ENCODE peak calls at places on chromosomes 12 and 14, in four cellular contexts. P, T, J and M are unnamed samples. For H3K4me1, the result is how much of the 10 kb centered on the place peaks cover.

GRCh38 chr12:27020761-27021160 is 1.6 kb upstream of the MED21 start:
- DNase-seq in P (no peak), T (no peak), J (no peak), M (no peak)

GRCh38 chr14:64878775-64879634 is 702 bp downstream of the SPTB start:
- DNase-seq in P (no peak), T (peak), J (no peak), M (peak)

GRCh38 chr14:64196668-64197411 is 97.3 kb downstream of the ESR2 start:
- DNase-seq in P (peak), T (peak), J (peak), M (peak)

GRCh38 chr14:50830932-50831703 is at the start of gene NIN:
- DNase-seq in P (peak), T (peak), J (peak), M (peak)

GRCh38 chr14:101397206-101397605 is 164.1 kb upstream of the DIO3 start:
- DNase-seq in P (no peak), T (no peak), J (no peak), M (no peak)

GRCh38 chr12:127562781-127563180 is 704.2 kb upstream of the TMEM132C start:
- DNase-seq in P (no peak), T (no peak), J (no peak), M (no peak)

GRCh38 chr12:25253371-25254068 is 2.8 kb upstream of the KRAS start:
- DNase-seq in P (no peak), T (no peak), J (no peak), M (no peak)

GRCh38 chr14:93701562-93701961 is 86.7 kb downstream of the PRIMA1 start:
- DNase-seq in P (no peak), T (no peak), J (no peak), M (no peak)

GRCh38 chr14:100332797-100333196 is 9.7 kb downstream of the SLC25A47 start:
- DNase-seq in P (no peak), T (no peak), J (no peak), M (no peak)

GRCh38 chr14:100135073-100135472 is 24.4 kb downstream of the DEGS2 start:
- DNase-seq in P (no peak), T (no peak), J (no peak), M (no peak)

GRCh38 chr14:51650721-51651387 is 856 bp upstream of the FRMD6 start:
- DNase-seq in P (no peak), T (peak), J (peak), M (peak)

GRCh38 chr12:95601091-95601490 is 49.8 kb upstream of the USP44 start:
- DNase-seq in P (no peak), T (no peak), J (no peak), M (no peak)

GRCh38 chr12:113835433-113835832 is 130.7 kb downstream of the RBM19 start:
- DNase-seq in P (no peak), T (no peak), J (no peak), M (no peak)

GRCh38 chr14:95547626-95548327 is 12.9 kb downstream of the GLRX5 start:
- DNase-seq in P (peak), T (peak), J (no peak), M (no peak)

GRCh38 chr14:103128631-103129300 is 5.5 kb downstream of the TNFAIP2 start:
- DNase-seq in P (no peak), T (no peak), J (peak), M (no peak)

GRCh38 chr12:67483871-67484554 is 164.5 kb upstream of the DYRK2 start:
- DNase-seq in P (no peak), T (peak), J (no peak), M (no peak)

GRCh38 chr12:57632369-57632897 is 568 bp downstream of the B4GALNT1 start:
- DNase-seq in P (no peak), T (peak), J (no peak), M (peak)

GRCh38 chr12:104652910-104653309 is 196.2 kb downstream of the CHST11 start:
- DNase-seq in P (no peak), T (no peak), J (no peak), M (no peak)

GRCh38 chr12:549476-550082 is 89.8 kb downstream of the B4GALNT3 start:
- DNase-seq in P (no peak), T (no peak), J (no peak), M (peak)

GRCh38 chr12:107200394-107200793 is 107.0 kb upstream of the CRY1 start:
- DNase-seq in P (peak), T (peak), J (no peak), M (no peak)

GRCh38 chr12:109131522-109132050 is 15.2 kb downstream of the ACACB start:
- DNase-seq in P (no peak), T (peak), J (no peak), M (peak)

GRCh38 chr12:108622425-108622824 is 11.3 kb downstream of the SELPLG start:
- DNase-seq in P (no peak), T (no peak), J (peak), M (peak)

GRCh38 chr12:91603060-91603459 is 420.4 kb upstream of the DCN start:
- DNase-seq in P (no peak), T (no peak), J (no peak), M (no peak)

GRCh38 chr12:89672589-89672979 is 36.1 kb downstream of the ATP2B1 start:
- DNase-seq in P (no peak), T (no peak), J (no peak), M (no peak)

GRCh38 chr12:112906712-112907414 is at the start of gene OAS1:
- DNase-seq in P (peak), T (peak), J (no peak), M (peak)

GRCh38 chr12:92034858-92035401 is 110.7 kb downstream of the BTG1 start:
- DNase-seq in P (peak), T (peak), J (peak), M (peak)

GRCh38 chr14:93787465-93788306 is 599 bp downstream of the PRIMA1 start:
- DNase-seq in P (no peak), T (no peak), J (no peak), M (no peak)

GRCh38 chr12:51393676-51394545 is 2.7 kb upstream of the GALNT6 start:
- DNase-seq in P (peak), T (peak), J (no peak), M (no peak)

GRCh38 chr14:39025250-39025809 is 77.7 kb downstream of the SEC23A start:
- DNase-seq in P (no peak), T (no peak), J (no peak), M (no peak)

GRCh38 chr12:3202734-3203446 is 125.7 kb downstream of the TSPAN9 start:
- DNase-seq in P (no peak), T (peak), J (no peak), M (no peak)

GRCh38 chr12:3203713-3204112 is 126.5 kb downstream of the TSPAN9 start:
- DNase-seq in P (no peak), T (no peak), J (no peak), M (no peak)

GRCh38 chr12:3200779-3201738 is 123.9 kb downstream of the TSPAN9 start:
- DNase-seq in P (no peak), T (peak), J (no peak), M (no peak)

GRCh38 chr12:3200032-3200617 is 122.9 kb downstream of the TSPAN9 start:
- DNase-seq in P (peak), T (peak), J (peak), M (peak)

GRCh38 chr12:3201741-3202500 is 124.7 kb downstream of the TSPAN9 start:
- DNase-seq in P (no peak), T (no peak), J (no peak), M (peak)
- H3K4me1 ChIP-seq in P (under half), T (under half), J (under half), M (half or more)

DNA sequence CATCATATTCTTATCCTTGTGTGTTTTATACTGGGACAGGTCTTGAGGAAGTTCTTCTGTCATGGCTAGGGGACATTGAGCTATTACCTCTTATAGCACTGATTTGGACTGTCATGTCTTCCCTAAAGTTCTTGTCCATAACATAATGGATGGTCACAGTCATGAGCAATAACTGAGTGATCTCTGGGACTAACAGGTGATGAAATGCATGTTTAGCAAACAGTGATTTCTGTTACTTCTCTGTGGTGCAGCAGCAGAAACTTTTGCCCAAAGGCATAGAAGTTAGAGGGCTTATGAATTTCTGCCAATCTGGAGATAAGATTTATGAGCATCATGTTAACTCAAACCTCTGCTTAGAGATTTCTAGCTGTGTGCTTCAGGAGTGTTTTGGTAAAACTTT is 5.9 kb downstream of the ADIPOR2 start:
- DNase-seq in P (no peak), T (no peak), J (no peak), M (no peak)
- H3K4me1 ChIP-seq in P (under half), T (under half), J (under half), M (under half)

DNA sequence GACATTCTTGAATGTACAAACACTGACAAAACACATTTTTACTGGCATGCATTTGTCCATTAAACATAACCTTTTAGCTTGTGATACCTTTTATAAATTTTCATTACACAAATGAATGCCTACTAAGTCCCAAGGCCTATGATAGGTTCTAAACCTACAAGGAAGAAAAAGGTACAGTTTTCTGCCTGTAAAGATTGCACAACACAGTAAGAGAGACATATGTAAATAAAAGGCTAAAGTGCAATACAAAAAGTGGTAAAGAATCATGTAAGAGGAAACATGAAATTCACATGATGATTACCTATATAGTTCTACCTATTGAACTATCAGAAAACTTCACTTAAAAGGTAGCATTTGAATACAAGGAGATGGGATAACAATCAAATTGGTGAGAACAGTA is 14.6 kb upstream of the ARID4A start:
- DNase-seq in P (no peak), T (no peak), J (no peak), M (no peak)
- H3K4me1 ChIP-seq in P (under half), T (under half), J (under half), M (under half)

GRCh38 chr12:6235499-6235898 is 35.3 kb downstream of the CD9 start:
- DNase-seq in P (no peak), T (no peak), J (no peak), M (no peak)
- H3K4me1 ChIP-seq in P (under half), T (under half), J (under half), M (under half)

GRCh38 chr12:124681779-124682391 is 114.5 kb upstream of the NCOR2 start:
- DNase-seq in P (peak), T (no peak), J (peak), M (peak)
- H3K4me1 ChIP-seq in P (half or more), T (half or more), J (under half), M (half or more)

DNA sequence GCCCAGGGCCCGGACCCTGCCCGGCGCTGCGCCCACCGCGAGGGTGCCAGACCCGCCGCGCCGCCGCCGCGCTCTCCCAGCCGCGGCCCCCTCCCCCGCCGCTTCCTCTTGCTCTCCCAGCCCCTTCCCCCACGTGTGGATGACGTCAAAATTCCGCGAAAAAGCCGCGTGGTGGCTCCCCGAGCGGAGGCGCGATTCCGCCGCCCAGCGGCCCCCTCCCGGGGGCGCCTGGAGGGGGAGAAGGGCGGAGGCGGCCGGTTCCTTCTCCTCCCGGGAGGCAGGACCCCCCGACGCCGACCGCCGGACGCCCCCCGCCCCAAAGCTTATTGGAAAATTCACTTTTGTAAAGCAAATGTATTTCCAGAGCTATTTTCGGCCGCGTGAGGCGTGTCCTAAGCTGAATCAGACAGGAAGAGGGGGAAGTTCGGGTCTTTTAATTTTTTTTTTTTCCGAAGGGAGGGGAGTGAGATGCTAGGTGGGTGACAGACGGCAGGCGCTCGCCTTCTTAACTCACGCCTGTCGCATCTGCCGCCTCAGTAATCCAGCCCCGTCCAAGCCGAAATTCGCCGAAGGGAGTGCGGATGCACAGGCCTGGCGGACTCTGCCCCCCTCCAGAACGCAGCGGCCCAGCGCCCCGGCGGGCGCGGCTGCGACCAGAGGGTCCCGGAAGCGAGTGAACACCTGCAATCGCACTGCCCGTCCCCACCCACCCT is 4.1 kb upstream of the CCND2 start:
- DNase-seq in P (peak), T (peak), J (peak), M (peak)
- H3K4me1 ChIP-seq in P (under half), T (under half), J (under half), M (under half)

DNA sequence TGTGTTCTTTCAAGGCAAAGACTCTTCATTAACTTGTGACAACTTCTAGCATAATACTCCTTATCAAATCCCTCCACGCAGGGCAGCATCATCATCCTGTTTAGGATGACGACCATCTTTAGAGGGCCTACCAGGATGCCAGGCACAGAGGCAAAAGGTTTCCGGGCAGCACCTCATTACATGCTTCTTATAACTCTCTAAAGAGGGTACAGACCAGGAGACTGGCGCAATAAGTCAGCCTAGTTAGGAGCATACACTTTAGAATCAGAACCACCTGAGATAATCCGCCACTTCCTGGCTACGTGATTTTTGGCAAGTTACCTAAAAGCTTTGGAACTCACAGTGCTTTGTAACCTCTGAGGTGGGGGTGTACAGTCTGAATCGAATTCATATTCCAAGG is 136.0 kb upstream of the NOS1 start:
- DNase-seq in P (no peak), T (no peak), J (no peak), M (no peak)
- H3K4me1 ChIP-seq in P (under half), T (under half), J (under half), M (under half)